ENCODE peak calls at places on chromosome 2, in ten cellular contexts. H is breast epithelium; J is adrenal gland; N is ovary; K is osteoblast; G is iPS DF 6.9; V is body of pancreas; E is CD8-positive, alpha-beta memory T cell; Q is uterus; F is aorta. A is an unnamed sample. For H3K4me1, the result is how much of the 10 kb centered on the place peaks cover.

GRCh38 chr2:1744446-1745170 is at the start of gene PXDN:
- DNase-seq in H (no peak), J (no peak), N (peak), K (peak), G (no peak), V (no peak), E (no peak), Q (peak), F (peak), A (peak)

GRCh38 chr2:102024410-102024809 is 32.6 kb downstream of the IL1R2 start:
- DNase-seq in H (no peak), J (no peak), N (no peak), K (no peak), G (no peak), V (no peak), E (no peak), Q (no peak), F (no peak), A (no peak)

GRCh38 chr2:177312562-177312961 is 48.0 kb upstream of the NFE2L2 start:
- DNase-seq in H (no peak), J (no peak), N (no peak), K (no peak), G (no peak), V (no peak), E (no peak), Q (no peak), F (no peak), A (no peak)

GRCh38 chr2:44087037-44087713 is 81.5 kb upstream of the PPM1B start:
- DNase-seq in H (peak), J (peak), N (peak), K (peak), G (peak), V (peak), E (peak), Q (peak), F (peak), A (peak)

GRCh38 chr2:221567809-221568208 is 4.3 kb downstream of the EPHA4 start:
- DNase-seq in H (no peak), J (no peak), N (no peak), K (peak), G (no peak), V (no peak), E (no peak), Q (no peak), F (no peak), A (no peak)

GRCh38 chr2:33142874-33143273 is 196.1 kb downstream of the LTBP1 start:
- DNase-seq in H (no peak), J (no peak), N (no peak), K (no peak), G (no peak), V (no peak), E (no peak), Q (no peak), F (no peak), A (no peak)

GRCh38 chr2:44745460-44745859 is 196.0 kb upstream of the SIX3 start:
- DNase-seq in H (no peak), J (no peak), N (no peak), K (no peak), G (no peak), V (no peak), E (no peak), Q (no peak), F (no peak), A (no peak)

GRCh38 chr2:111945444-111946293 is 47.3 kb downstream of the MERTK start:
- DNase-seq in H (no peak), J (peak), N (peak), K (no peak), G (no peak), V (no peak), E (no peak), Q (no peak), F (no peak), A (no peak)

GRCh38 chr2:205524656-205525055 is 157.6 kb upstream of the NRP2 start:
- DNase-seq in H (no peak), J (no peak), N (no peak), K (no peak), G (no peak), V (no peak), E (no peak), Q (no peak), F (no peak), A (no peak)

GRCh38 chr2:170965446-170966225 is 36.6 kb downstream of the GORASP2 start:
- DNase-seq in H (no peak), J (no peak), N (no peak), K (peak), G (no peak), V (no peak), E (no peak), Q (no peak), F (no peak), A (no peak)

GRCh38 chr2:235740821-235741220 is 247.0 kb downstream of the AGAP1 start:
- DNase-seq in H (no peak), J (no peak), N (no peak), K (no peak), G (peak), V (no peak), E (no peak), Q (no peak), F (no peak), A (no peak)

GRCh38 chr2:106876699-106877098 is 9.3 kb downstream of the ST6GAL2 start:
- DNase-seq in H (no peak), J (no peak), N (no peak), K (no peak), G (no peak), V (no peak), E (no peak), Q (no peak), F (no peak), A (no peak)

GRCh38 chr2:86047575-86048382 is 57.9 kb downstream of the POLR1A start:
- DNase-seq in H (peak), J (peak), N (peak), K (no peak), G (no peak), V (no peak), E (no peak), Q (no peak), F (no peak), A (no peak)

GRCh38 chr2:55120634-55121359 is 70.5 kb upstream of the RTN4 start:
- DNase-seq in H (no peak), J (no peak), N (peak), K (peak), G (no peak), V (no peak), E (no peak), Q (peak), F (peak), A (peak)

GRCh38 chr2:11746376-11746806 is at the start of gene LPIN1:
- DNase-seq in H (peak), J (peak), N (peak), K (peak), G (no peak), V (peak), E (peak), Q (peak), F (peak), A (peak)

GRCh38 chr2:46270384-46270783 is 26.8 kb upstream of the EPAS1 start:
- DNase-seq in H (no peak), J (no peak), N (no peak), K (no peak), G (no peak), V (no peak), E (no peak), Q (no peak), F (no peak), A (no peak)

GRCh38 chr2:62145478-62146100 is 50.3 kb upstream of the B3GNT2 start:
- DNase-seq in H (no peak), J (no peak), N (no peak), K (no peak), G (no peak), V (no peak), E (no peak), Q (no peak), F (no peak), A (no peak)

GRCh38 chr2:192579965-192580700 is 385.4 kb upstream of the TMEFF2 start:
- DNase-seq in H (no peak), J (no peak), N (no peak), K (no peak), G (no peak), V (no peak), E (no peak), Q (no peak), F (no peak), A (no peak)

GRCh38 chr2:46451131-46451711 is 28.1 kb upstream of the TMEM247 start:
- DNase-seq in H (no peak), J (no peak), N (no peak), K (no peak), G (no peak), V (no peak), E (no peak), Q (no peak), F (no peak), A (no peak)

GRCh38 chr2:145006957-145007672 is 487.2 kb upstream of the ZEB2 start:
- DNase-seq in H (no peak), J (no peak), N (no peak), K (peak), G (no peak), V (peak), E (no peak), Q (peak), F (peak), A (peak)

GRCh38 chr2:152432206-152432653 is 97.3 kb downstream of the FMNL2 start:
- DNase-seq in H (no peak), J (peak), N (no peak), K (peak), G (no peak), V (peak), E (no peak), Q (peak), F (no peak), A (no peak)

GRCh38 chr2:160891353-160891740 is 268.9 kb upstream of the TANK start:
- DNase-seq in H (no peak), J (no peak), N (no peak), K (no peak), G (no peak), V (no peak), E (no peak), Q (no peak), F (no peak), A (no peak)

GRCh38 chr2:191571163-191571769 is 106.7 kb upstream of the NABP1 start:
- DNase-seq in H (no peak), J (no peak), N (no peak), K (peak), G (no peak), V (peak), E (no peak), Q (no peak), F (no peak), A (no peak)

GRCh38 chr2:44959855-44960254 is 18.4 kb downstream of the SIX3 start:
- DNase-seq in H (no peak), J (no peak), N (no peak), K (peak), G (no peak), V (no peak), E (no peak), Q (no peak), F (no peak), A (no peak)

GRCh38 chr2:188811522-188811921 is 162.7 kb upstream of the COL3A1 start:
- DNase-seq in H (no peak), J (no peak), N (no peak), K (no peak), G (no peak), V (no peak), E (no peak), Q (no peak), F (no peak), A (no peak)

GRCh38 chr2:233764264-233764663 is 4.2 kb downstream of the UGT1A1 start:
- DNase-seq in H (no peak), J (no peak), N (no peak), K (peak), G (no peak), V (no peak), E (no peak), Q (no peak), F (no peak), A (no peak)

GRCh38 chr2:16020389-16021008 is 80.1 kb downstream of the MYCN start:
- DNase-seq in H (no peak), J (no peak), N (no peak), K (no peak), G (no peak), V (no peak), E (no peak), Q (no peak), F (no peak), A (no peak)

GRCh38 chr2:29014811-29015414 is 33.8 kb downstream of the TOGARAM2 start:
- DNase-seq in H (no peak), J (no peak), N (peak), K (peak), G (no peak), V (peak), E (peak), Q (no peak), F (no peak), A (peak)

GRCh38 chr2:2324565-2325101 is 6.4 kb downstream of the MYT1L start:
- DNase-seq in H (no peak), J (no peak), N (no peak), K (no peak), G (no peak), V (no peak), E (no peak), Q (no peak), F (no peak), A (no peak)

GRCh38 chr2:88234760-88235159 is 64.6 kb downstream of the THNSL2 start:
- DNase-seq in H (no peak), J (peak), N (no peak), K (no peak), G (no peak), V (no peak), E (no peak), Q (no peak), F (no peak), A (no peak)

DNA sequence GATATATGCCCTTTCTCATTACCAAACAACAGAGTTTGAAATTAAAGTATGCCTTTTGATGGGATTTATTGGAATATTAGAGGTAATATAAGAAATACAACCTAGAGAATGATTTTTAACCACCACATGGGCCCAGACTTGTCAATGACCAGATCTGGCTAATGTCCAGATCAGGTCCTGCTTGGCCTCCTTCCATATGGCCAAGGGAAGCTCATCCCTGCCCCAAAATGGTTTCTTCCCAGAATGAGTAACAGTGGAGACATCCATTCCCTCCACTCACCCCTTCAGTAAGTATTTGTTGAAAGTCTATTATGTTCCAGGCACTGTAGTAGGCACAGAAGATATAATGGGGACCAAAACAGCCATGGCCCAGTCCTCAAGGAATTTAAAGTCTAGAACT is 54.9 kb downstream of the ANTXR1 start:
- DNase-seq in H (no peak), J (no peak), N (no peak), K (no peak), G (no peak), V (no peak), E (no peak), Q (no peak), F (no peak), A (no peak)
- H3K4me3 ChIP-seq in H (no peak), J (no peak), N (no peak), K (no peak), G (no peak), V (no peak), E (no peak), Q (no peak), F (no peak), A (no peak)

GRCh38 chr2:157905092-157905491 is 29.0 kb upstream of the ACVR1 start:
- DNase-seq in H (no peak), J (no peak), N (no peak), K (no peak), G (no peak), V (no peak), E (no peak), Q (no peak), F (no peak), A (no peak)

GRCh38 chr2:157901325-157901724 is 25.2 kb upstream of the ACVR1 start:
- DNase-seq in H (no peak), J (no peak), N (no peak), K (no peak), G (no peak), V (no peak), E (no peak), Q (no peak), F (no peak), A (no peak)

GRCh38 chr2:157900684-157901083 is 24.6 kb upstream of the ACVR1 start:
- DNase-seq in H (no peak), J (no peak), N (no peak), K (no peak), G (no peak), V (no peak), E (no peak), Q (no peak), F (no peak), A (no peak)

GRCh38 chr2:157903626-157904025 is 27.5 kb upstream of the ACVR1 start:
- DNase-seq in H (no peak), J (no peak), N (no peak), K (no peak), G (no peak), V (no peak), E (no peak), Q (no peak), F (no peak), A (no peak)

DNA sequence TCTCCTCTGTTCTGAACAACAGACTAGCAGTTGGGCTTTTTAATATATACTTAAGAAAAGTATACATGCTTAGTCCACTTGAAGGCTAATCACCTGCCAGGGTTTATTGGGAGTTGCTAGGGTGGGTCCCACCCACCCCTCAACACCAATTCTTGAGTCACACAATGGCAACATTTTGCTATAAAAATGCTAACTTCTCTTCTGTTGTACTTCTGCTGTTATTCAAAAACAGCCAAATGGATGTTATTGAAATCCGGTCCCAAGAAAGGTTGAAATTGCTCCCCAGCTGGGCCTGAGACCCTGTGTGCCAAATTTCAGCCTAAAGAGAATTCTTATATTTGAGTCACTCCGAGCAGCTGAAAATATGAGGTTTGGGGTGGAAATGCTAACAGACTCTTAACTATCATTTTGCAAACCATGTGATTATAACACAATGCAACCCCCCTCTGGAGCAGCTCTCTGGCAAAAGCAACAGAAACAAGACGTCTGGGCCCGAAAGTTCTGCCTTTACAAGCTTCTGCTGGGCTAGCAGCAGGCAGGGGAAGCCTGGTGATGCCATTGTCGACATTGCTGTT is 27.0 kb upstream of the ACVR1 start:
- DNase-seq in H (no peak), J (no peak), N (no peak), K (no peak), G (no peak), V (no peak), E (no peak), Q (no peak), F (no peak), A (no peak)
- H3K4me1 ChIP-seq in H (under half), J (under half), N (under half), K (under half), G (under half), V (under half), E (under half), Q (under half), F (under half), A (under half)

DNA sequence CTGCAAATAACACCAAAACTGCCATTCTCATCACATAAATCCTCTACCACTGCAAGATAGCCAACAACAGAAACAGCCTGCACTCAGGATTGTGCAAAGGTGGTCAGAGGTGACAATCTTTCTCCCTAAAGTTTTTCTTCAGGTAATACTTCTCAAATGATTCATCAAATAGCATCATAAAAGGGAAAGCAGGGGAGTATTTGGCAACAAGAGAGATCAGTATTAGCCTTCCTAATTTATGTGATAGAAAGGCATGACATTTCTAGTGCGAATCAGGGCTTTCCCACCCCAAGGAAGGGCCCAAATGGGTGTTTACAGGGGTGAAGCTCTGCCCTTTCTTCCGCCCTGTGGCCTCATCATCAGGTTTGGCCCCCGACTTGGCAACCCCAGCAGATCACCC is 64.5 kb downstream of the STK39 start:
- DNase-seq in H (no peak), J (no peak), N (no peak), K (no peak), G (no peak), V (no peak), E (no peak), Q (no peak), F (no peak), A (no peak)
- H3K27ac ChIP-seq in H (no peak), J (no peak), N (no peak), K (no peak), G (no peak), V (peak), E (no peak), Q (no peak), F (no peak), A (no peak)

GRCh38 chr2:37796481-37796880 is 125.0 kb upstream of the CDC42EP3 start:
- DNase-seq in H (no peak), J (no peak), N (no peak), K (no peak), G (no peak), V (no peak), E (no peak), Q (no peak), F (no peak), A (no peak)
- H3K4me3 ChIP-seq in H (no peak), J (no peak), N (no peak), K (no peak), G (no peak), V (no peak), E (no peak), Q (no peak), F (no peak), A (no peak)

DNA sequence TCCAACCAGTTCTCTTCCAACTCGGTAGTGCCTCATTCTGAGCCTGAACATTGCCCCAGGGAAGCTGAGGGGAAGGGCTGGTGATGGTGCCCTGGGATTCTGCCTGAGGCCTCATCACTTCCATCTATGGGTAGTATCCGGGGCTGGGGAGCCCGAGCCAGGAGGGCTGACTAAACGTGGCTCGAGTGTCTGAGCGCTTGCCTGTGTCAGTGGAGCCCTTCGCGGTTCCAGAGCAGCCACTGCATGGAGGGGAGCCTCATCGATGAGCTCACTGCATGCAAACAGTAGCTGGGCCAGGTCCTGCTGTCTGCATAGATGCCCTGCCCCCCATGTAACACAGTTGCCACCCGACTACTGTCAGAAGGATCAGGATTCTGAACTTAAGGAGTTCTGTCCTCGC is 129.3 kb downstream of the GLI2 start:
- DNase-seq in H (no peak), J (no peak), N (no peak), K (peak), G (no peak), V (no peak), E (no peak), Q (no peak), F (peak), A (no peak)
- H3K4me1 ChIP-seq in H (under half), J (under half), N (under half), K (half or more), G (under half), V (under half), E (under half), Q (under half), F (under half), A (under half)

DNA sequence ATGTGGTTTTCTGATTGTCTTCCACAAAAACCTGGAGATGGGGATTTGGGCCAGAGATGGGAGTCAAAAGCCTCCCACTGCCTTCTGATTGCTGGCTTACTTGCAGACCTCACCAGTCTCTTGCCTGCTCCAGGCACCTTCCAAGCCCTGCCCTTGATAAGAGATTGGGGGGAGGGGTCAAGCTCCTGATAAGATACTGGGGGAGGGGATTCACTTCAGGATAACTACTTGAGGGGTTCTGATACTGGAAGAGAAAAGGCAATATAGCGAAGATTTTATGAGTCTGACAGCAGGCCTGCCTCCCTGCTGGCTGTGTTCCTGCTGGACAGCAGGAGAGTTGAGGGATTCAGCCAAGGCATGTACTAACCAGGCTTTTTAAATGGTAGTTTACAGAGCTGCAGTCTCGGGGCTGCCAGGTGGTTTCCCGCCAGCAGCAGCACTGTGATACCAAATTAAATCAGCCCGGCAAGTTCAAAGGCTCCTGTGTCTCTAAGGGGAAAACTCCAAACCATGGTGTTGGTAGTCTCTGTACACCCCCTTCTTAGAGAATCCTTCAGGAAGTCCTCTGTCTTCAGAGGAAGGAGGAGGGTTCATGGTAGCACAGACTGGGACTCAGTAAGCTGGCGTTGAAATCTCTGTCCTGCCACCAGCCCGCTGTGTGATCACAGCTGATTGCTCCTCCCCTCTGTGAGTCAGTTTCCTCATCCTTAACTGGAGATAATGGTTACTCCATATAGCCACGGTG is 58.3 kb downstream of the FBXO36 start:
- DNase-seq in H (peak), J (peak), N (peak), K (peak), G (no peak), V (peak), E (no peak), Q (peak), F (peak), A (peak)
- H3K27ac ChIP-seq in H (peak), J (no peak), N (peak), K (peak), G (no peak), V (no peak), E (no peak), Q (peak), F (no peak), A (peak)

A was measured in right cardiac atrium.